ENCODE peak calls at places on chromosome 9, in ten cellular contexts. M is fibroblast of lung, E is colonic mucosa, U is GM23248, F is aorta, O is vagina, A is right atrium auricular region, K is brain microvascular endothelial cell, N is body of pancreas, G is endodermal cell. B is an unnamed sample. For H3K27me3 and H3K36me3, the result is how much of the 10 kb centered on the place peaks cover.

GRCh38 chr9:109109962-109110325 is 9.8 kb downstream of the TMEM245 start:
- DNase-seq in M (peak), E (no peak), U (no peak), F (no peak), O (no peak), A (no peak), K (no peak), N (no peak), G (no peak), B (no peak)

GRCh38 chr9:13661014-13661413 is 381.5 kb upstream of the MPDZ start:
- DNase-seq in M (no peak), E (no peak), U (no peak), F (no peak), O (no peak), A (no peak), K (no peak), N (no peak), G (no peak), B (no peak)

GRCh38 chr9:90007516-90008430 is 403.0 kb downstream of the GADD45G start:
- DNase-seq in M (peak), E (no peak), U (peak), F (no peak), O (peak), A (no peak), K (peak), N (no peak), G (peak), B (no peak)

GRCh38 chr9:132187006-132187760 is 25.3 kb downstream of the NTNG2 start:
- DNase-seq in M (no peak), E (no peak), U (no peak), F (no peak), O (no peak), A (no peak), K (no peak), N (peak), G (no peak), B (no peak)

GRCh38 chr9:109274768-109275596 is 45.9 kb downstream of the EPB41L4B start:
- DNase-seq in M (no peak), E (peak), U (no peak), F (no peak), O (no peak), A (no peak), K (no peak), N (peak), G (no peak), B (peak)

GRCh38 chr9:33209394-33209793 is 30.6 kb upstream of the SPINK4 start:
- DNase-seq in M (no peak), E (no peak), U (no peak), F (no peak), O (no peak), A (no peak), K (no peak), N (no peak), G (no peak), B (no peak)

GRCh38 chr9:129407905-129408452 is 212.9 kb downstream of the C9orf50 start:
- DNase-seq in M (no peak), E (no peak), U (no peak), F (peak), O (no peak), A (no peak), K (no peak), N (no peak), G (no peak), B (no peak)

GRCh38 chr9:16535555-16535954 is 334.9 kb downstream of the BNC2 start:
- DNase-seq in M (no peak), E (no peak), U (peak), F (no peak), O (no peak), A (no peak), K (no peak), N (no peak), G (no peak), B (no peak)

GRCh38 chr9:24436761-24437160 is 108.9 kb downstream of the IZUMO3 start:
- DNase-seq in M (peak), E (no peak), U (no peak), F (no peak), O (no peak), A (no peak), K (no peak), N (no peak), G (peak), B (no peak)

GRCh38 chr9:86259557-86259956 is at the start of gene C9orf153:
- DNase-seq in M (no peak), E (no peak), U (no peak), F (no peak), O (no peak), A (no peak), K (no peak), N (no peak), G (no peak), B (no peak)

GRCh38 chr9:93996367-93996766 is 41.2 kb upstream of the BARX1 start:
- DNase-seq in M (no peak), E (no peak), U (no peak), F (no peak), O (no peak), A (no peak), K (no peak), N (no peak), G (no peak), B (no peak)

GRCh38 chr9:95736891-95737522 is 138.5 kb upstream of the ERCC6L2 start:
- DNase-seq in M (no peak), E (no peak), U (no peak), F (no peak), O (no peak), A (no peak), K (no peak), N (no peak), G (no peak), B (no peak)

GRCh38 chr9:68678430-68678829 is 26.6 kb upstream of the PIP5K1B start:
- DNase-seq in M (no peak), E (no peak), U (peak), F (no peak), O (no peak), A (no peak), K (no peak), N (no peak), G (peak), B (no peak)

GRCh38 chr9:37555786-37556185 is 20.4 kb downstream of the FBXO10 start:
- DNase-seq in M (peak), E (no peak), U (peak), F (no peak), O (no peak), A (no peak), K (peak), N (no peak), G (no peak), B (no peak)

GRCh38 chr9:70488098-70488792 is 73.8 kb upstream of the KLF9 start:
- DNase-seq in M (no peak), E (no peak), U (no peak), F (no peak), O (no peak), A (no peak), K (no peak), N (no peak), G (no peak), B (no peak)

GRCh38 chr9:78273761-78274160 is 23.2 kb upstream of the PSAT1 start:
- DNase-seq in M (peak), E (no peak), U (peak), F (no peak), O (no peak), A (no peak), K (peak), N (no peak), G (no peak), B (no peak)

GRCh38 chr9:113210815-113211214 is 10.3 kb downstream of the FKBP15 start:
- DNase-seq in M (no peak), E (no peak), U (no peak), F (peak), O (no peak), A (no peak), K (no peak), N (peak), G (no peak), B (no peak)

GRCh38 chr9:109588415-109588814 is 90.3 kb upstream of the PTPN3 start:
- DNase-seq in M (no peak), E (no peak), U (no peak), F (no peak), O (no peak), A (no peak), K (no peak), N (no peak), G (no peak), B (no peak)

DNA sequence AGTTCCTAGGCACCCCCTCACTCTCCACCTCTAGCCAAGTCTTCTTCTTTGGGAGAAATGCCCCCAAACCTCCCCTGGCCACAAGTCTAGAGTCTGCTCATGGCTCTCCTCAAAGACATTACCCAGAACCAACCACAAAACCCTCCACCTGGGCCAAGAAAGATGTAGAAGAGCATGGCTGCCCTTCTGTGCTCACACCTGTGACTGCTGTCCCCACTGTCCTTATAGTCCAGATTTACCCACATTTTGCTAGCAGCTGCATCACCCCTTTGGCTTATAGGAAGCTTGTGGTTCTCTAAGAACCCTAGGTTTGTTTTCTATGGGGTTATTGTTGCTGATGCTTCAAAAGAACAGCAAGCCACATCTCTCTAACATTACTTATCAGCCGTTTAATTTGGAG is 6.1 kb upstream of the GABBR2 start:
- DNase-seq in M (no peak), E (no peak), U (no peak), F (no peak), O (no peak), A (no peak), K (no peak), N (no peak), G (no peak), B (no peak)
- H3K27me3 ChIP-seq in M (under half), E (under half), U (under half), F (under half), O (under half), A (under half), K (under half), N (under half), G (half or more), B (under half)

GRCh38 chr9:120764476-120764875 is 28.7 kb downstream of the FBXW2 start:
- DNase-seq in M (no peak), E (no peak), U (no peak), F (no peak), O (no peak), A (no peak), K (no peak), N (no peak), G (no peak), B (no peak)
- H3K36me3 ChIP-seq in M (under half), E (under half), U (under half), F (under half), O (half or more), A (half or more), K (under half), N (under half), G (half or more), B (half or more)

GRCh38 chr9:137297060-137297664 is 4.9 kb downstream of the NRARP start:
- DNase-seq in M (no peak), E (peak), U (no peak), F (no peak), O (no peak), A (no peak), K (no peak), N (no peak), G (peak), B (no peak)
- H3K27me3 ChIP-seq in M (under half), E (under half), U (under half), F (under half), O (under half), A (under half), K (under half), N (under half), G (half or more), B (under half)

GRCh38 chr9:125360621-125361020 is 99.0 kb downstream of the GAPVD1 start:
- DNase-seq in M (no peak), E (no peak), U (no peak), F (no peak), O (no peak), A (no peak), K (no peak), N (no peak), G (no peak), B (no peak)
- H3K36me3 ChIP-seq in M (under half), E (under half), U (half or more), F (under half), O (half or more), A (half or more), K (half or more), N (under half), G (half or more), B (half or more)

GRCh38 chr9:77016526-77017504 is 2.6 kb upstream of the FOXB2 start:
- DNase-seq in M (no peak), E (no peak), U (no peak), F (no peak), O (no peak), A (peak), K (no peak), N (no peak), G (peak), B (no peak)
- H3K27me3 ChIP-seq in M (half or more), E (half or more), U (half or more), F (under half), O (under half), A (half or more), K (half or more), N (half or more), G (half or more), B (half or more)

B was measured in Peyer's patch.